ENCODE peak calls at places on chromosomes 16 and 17, in six cellular contexts. One of them, this sample, is unnamed.
A peak's percentile ranks its signal among the peaks of the same experiment; 100 is the strongest.

GRCh38 chr16:69924777-69925191 is 26.4 kb upstream of the CLEC18A start:
- DNase-seq in caudate nucleus: no peak
- DNase-seq in NCI-H2029 treated with DMSO at 0.1 percent for 48 hours: no peak
- DNase-seq in foreskin keratinocyte: no peak
- DNase-seq in cardiac fibroblast: peak; percentile 90
- DNase-seq in naive B cell: no peak
- DNase-seq in this sample: no peak

GRCh38 chr16:67185003-67185865 is 1.5 kb upstream of the MATCAP1 start:
- DNase-seq in caudate nucleus: peak; percentile 69
- DNase-seq in NCI-H2029 treated with DMSO at 0.1 percent for 48 hours: no peak
- DNase-seq in foreskin keratinocyte: no peak
- DNase-seq in naive B cell: peak; percentile 80
- DNase-seq in cardiac fibroblast: peak; percentile 93
- DNase-seq in this sample: peak; percentile 89

GRCh38 chr16:12811441-12812198 is 7.9 kb upstream of the CPPED1 start:
- DNase-seq in NCI-H2029 treated with DMSO at 0.1 percent for 48 hours: no peak
- DNase-seq in caudate nucleus: no peak
- DNase-seq in foreskin keratinocyte: no peak
- DNase-seq in cardiac fibroblast: no peak
- DNase-seq in naive B cell: no peak
- DNase-seq in this sample: no peak

GRCh38 chr16:77991701-77992100 is 30.6 kb upstream of the CLEC3A start:
- DNase-seq in naive B cell: no peak
- DNase-seq in caudate nucleus: no peak
- DNase-seq in NCI-H2029 treated with DMSO at 0.1 percent for 48 hours: no peak
- DNase-seq in cardiac fibroblast: no peak
- DNase-seq in foreskin keratinocyte: no peak
- DNase-seq in this sample: no peak

GRCh38 chr16:19223235-19223847 is 55.3 kb downstream of the SYT17 start:
- DNase-seq in caudate nucleus: no peak
- DNase-seq in NCI-H2029 treated with DMSO at 0.1 percent for 48 hours: no peak
- DNase-seq in foreskin keratinocyte: no peak
- DNase-seq in naive B cell: no peak
- DNase-seq in cardiac fibroblast: peak; percentile 13
- DNase-seq in this sample: no peak

GRCh38 chr16:53515811-53516210 is 12.8 kb upstream of the AKTIP start:
- DNase-seq in cardiac fibroblast: no peak
- DNase-seq in caudate nucleus: no peak
- DNase-seq in naive B cell: no peak
- DNase-seq in foreskin keratinocyte: no peak
- DNase-seq in NCI-H2029 treated with DMSO at 0.1 percent for 48 hours: no peak
- DNase-seq in this sample: no peak

GRCh38 chr17:81534157-81535006 is 6.2 kb downstream of the FSCN2 start:
- DNase-seq in foreskin keratinocyte: no peak
- DNase-seq in caudate nucleus: no peak
- DNase-seq in NCI-H2029 treated with DMSO at 0.1 percent for 48 hours: no peak
- DNase-seq in cardiac fibroblast: no peak
- DNase-seq in naive B cell: no peak
- DNase-seq in this sample: no peak

GRCh38 chr17:74522381-74523090 is 8.7 kb downstream of the CD300LB start:
- DNase-seq in naive B cell: no peak
- DNase-seq in NCI-H2029 treated with DMSO at 0.1 percent for 48 hours: no peak
- DNase-seq in caudate nucleus: no peak
- DNase-seq in foreskin keratinocyte: no peak
- DNase-seq in cardiac fibroblast: no peak
- DNase-seq in this sample: no peak

GRCh38 chr17:31499771-31500554 is 108.5 kb downstream of the RAB11FIP4 start:
- DNase-seq in caudate nucleus: peak; percentile 74
- DNase-seq in cardiac fibroblast: no peak
- DNase-seq in foreskin keratinocyte: no peak
- DNase-seq in NCI-H2029 treated with DMSO at 0.1 percent for 48 hours: no peak
- DNase-seq in naive B cell: no peak
- DNase-seq in this sample: no peak

GRCh38 chr16:35605921-35606320 is 2146.5 kb downstream of the TP53TG3F start:
- DNase-seq in NCI-H2029 treated with DMSO at 0.1 percent for 48 hours: no peak
- DNase-seq in caudate nucleus: no peak
- DNase-seq in foreskin keratinocyte: no peak
- DNase-seq in cardiac fibroblast: no peak
- DNase-seq in naive B cell: no peak
- DNase-seq in this sample: no peak

GRCh38 chr16:19138601-19139000 is 24.8 kb downstream of the ITPRIPL2 start:
- DNase-seq in NCI-H2029 treated with DMSO at 0.1 percent for 48 hours: peak; percentile 68
- DNase-seq in caudate nucleus: no peak
- DNase-seq in naive B cell: no peak
- DNase-seq in cardiac fibroblast: peak; percentile 64
- DNase-seq in foreskin keratinocyte: peak; percentile 85
- DNase-seq in this sample: no peak

GRCh38 chr16:31193874-31194273 is 8.7 kb downstream of the PYCARD start:
- DNase-seq in foreskin keratinocyte: no peak
- DNase-seq in caudate nucleus: no peak
- DNase-seq in naive B cell: no peak
- DNase-seq in NCI-H2029 treated with DMSO at 0.1 percent for 48 hours: no peak
- DNase-seq in cardiac fibroblast: no peak
- DNase-seq in this sample: no peak

GRCh38 chr16:27818231-27818630 is 245.3 kb downstream of the GSG1L start:
- DNase-seq in caudate nucleus: no peak
- DNase-seq in naive B cell: no peak
- DNase-seq in cardiac fibroblast: no peak
- DNase-seq in foreskin keratinocyte: no peak
- DNase-seq in NCI-H2029 treated with DMSO at 0.1 percent for 48 hours: no peak
- DNase-seq in this sample: no peak

GRCh38 chr17:43446773-43447172 is 37.0 kb upstream of the DHX8 start:
- DNase-seq in NCI-H2029 treated with DMSO at 0.1 percent for 48 hours: no peak
- DNase-seq in cardiac fibroblast: no peak
- DNase-seq in foreskin keratinocyte: no peak
- DNase-seq in caudate nucleus: no peak
- DNase-seq in naive B cell: no peak
- DNase-seq in this sample: no peak

GRCh38 chr16:8567355-8568230 is 22.7 kb downstream of the TMEM114 start:
- DNase-seq in NCI-H2029 treated with DMSO at 0.1 percent for 48 hours: peak; percentile 60
- DNase-seq in caudate nucleus: peak; percentile 56
- DNase-seq in foreskin keratinocyte: peak; percentile 63
- DNase-seq in naive B cell: peak; percentile 76
- DNase-seq in cardiac fibroblast: peak; percentile 95
- DNase-seq in this sample: peak; percentile 88

GRCh38 chr17:17783121-17783824 is 53.5 kb downstream of the SREBF1 start:
- DNase-seq in caudate nucleus: peak; percentile 78
- DNase-seq in naive B cell: no peak
- DNase-seq in NCI-H2029 treated with DMSO at 0.1 percent for 48 hours: peak; percentile 34
- DNase-seq in foreskin keratinocyte: no peak
- DNase-seq in cardiac fibroblast: peak; percentile 27
- DNase-seq in this sample: peak; percentile 90

GRCh38 chr16:80883159-80883642 is 78.8 kb upstream of the CDYL2 start:
- DNase-seq in foreskin keratinocyte: no peak
- DNase-seq in cardiac fibroblast: no peak
- DNase-seq in caudate nucleus: no peak
- DNase-seq in NCI-H2029 treated with DMSO at 0.1 percent for 48 hours: no peak
- DNase-seq in naive B cell: no peak
- DNase-seq in this sample: no peak

GRCh38 chr16:1532771-1533170 is 695 bp upstream of the TMEM204 start:
- DNase-seq in cardiac fibroblast: no peak
- DNase-seq in caudate nucleus: no peak
- DNase-seq in naive B cell: no peak
- DNase-seq in foreskin keratinocyte: no peak
- DNase-seq in NCI-H2029 treated with DMSO at 0.1 percent for 48 hours: no peak
- DNase-seq in this sample: no peak

GRCh38 chr17:1313270-1314005 is 34.0 kb downstream of the TRARG1 start:
- DNase-seq in naive B cell: no peak
- DNase-seq in NCI-H2029 treated with DMSO at 0.1 percent for 48 hours: no peak
- DNase-seq in caudate nucleus: no peak
- DNase-seq in cardiac fibroblast: peak; percentile 48
- DNase-seq in foreskin keratinocyte: no peak
- DNase-seq in this sample: no peak

GRCh38 chr16:50621452-50621792 is 59.7 kb downstream of the SNX20 start:
- DNase-seq in cardiac fibroblast: no peak
- DNase-seq in caudate nucleus: no peak
- DNase-seq in NCI-H2029 treated with DMSO at 0.1 percent for 48 hours: no peak
- DNase-seq in foreskin keratinocyte: no peak
- DNase-seq in naive B cell: no peak
- DNase-seq in this sample: no peak

GRCh38 chr16:71282943-71283342 is 6.3 kb downstream of the CMTR2 start:
- DNase-seq in NCI-H2029 treated with DMSO at 0.1 percent for 48 hours: no peak
- DNase-seq in foreskin keratinocyte: no peak
- DNase-seq in cardiac fibroblast: no peak
- DNase-seq in caudate nucleus: no peak
- DNase-seq in naive B cell: no peak
- DNase-seq in this sample: no peak

GRCh38 chr17:45749831-45750335 is 34.2 kb upstream of the CRHR1 start:
- DNase-seq in foreskin keratinocyte: no peak
- DNase-seq in NCI-H2029 treated with DMSO at 0.1 percent for 48 hours: no peak
- DNase-seq in caudate nucleus: no peak
- DNase-seq in naive B cell: no peak
- DNase-seq in cardiac fibroblast: no peak
- DNase-seq in this sample: no peak

This sample was measured in retina.